ENCODE peak calls at places on chromosomes 3 and 15, in eight cellular contexts. Z is neural crest cell; P is HCEC 1CT; G is HCT116; O is A549; R is heart left ventricle; B is amniotic stem cell; E is activated CD4-positive, alpha-beta T cell treated with anti-CD3 and anti-CD28 coated beads, Interleukin-2, amount 50 U/mL, for 1 hour. C is an unnamed sample.

GRCh38 chr3:146781606-146782005 is 176.5 kb upstream of the PLSCR5 start:
- DNase-seq in Z (no peak), P (peak; percentile 19), G (no peak), O (no peak), R (no peak), B (no peak), E (no peak), C (no peak)

GRCh38 chr15:39747326-39747725 is 35.3 kb downstream of the FSIP1 start:
- DNase-seq in Z (no peak), P (peak; percentile 57), G (no peak), O (no peak), R (no peak), B (peak; percentile 30), E (no peak), C (no peak)

GRCh38 chr3:189664311-189664710 is 33.1 kb downstream of the TP63 start:
- DNase-seq in Z (no peak), P (peak; percentile 95), G (no peak), O (peak; percentile 80), R (no peak), B (peak; percentile 83), E (no peak), C (no peak)

GRCh38 chr3:183587337-183587736 is 31.8 kb upstream of the KLHL6 start:
- DNase-seq in Z (no peak), P (no peak), G (no peak), O (no peak), R (no peak), B (no peak), E (no peak), C (peak; percentile 83)

GRCh38 chr3:120448707-120449650 is 1.8 kb downstream of the FSTL1 start:
- DNase-seq in Z (no peak), P (peak; percentile 87), G (no peak), O (peak; percentile 42), R (peak; percentile 48), B (no peak), E (no peak), C (no peak)

GRCh38 chr3:111749171-111750170 is 109.6 kb upstream of the PHLDB2 start:
- DNase-seq in Z (no peak), P (no peak), G (no peak), O (no peak), R (no peak), B (no peak), E (no peak), C (no peak)

GRCh38 chr3:66236281-66236680 is 15.5 kb downstream of the SLC25A26 start:
- DNase-seq in Z (no peak), P (no peak), G (peak; percentile 2), O (peak; percentile 6), R (no peak), B (no peak), E (no peak), C (peak; percentile 44)

GRCh38 chr15:64979252-64979710 is 10.4 kb downstream of the SPG21 start:
- DNase-seq in Z (no peak), P (no peak), G (no peak), O (no peak), R (no peak), B (no peak), E (no peak), C (no peak)

GRCh38 chr3:8637348-8637747 is 7.2 kb downstream of the SSUH2 start:
- DNase-seq in Z (no peak), P (no peak), G (no peak), O (no peak), R (no peak), B (no peak), E (no peak), C (no peak)

GRCh38 chr15:58182460-58183163 is 44.4 kb downstream of the AQP9 start:
- DNase-seq in Z (peak; percentile 37), P (peak; percentile 46), G (peak; percentile 48), O (peak; percentile 65), R (peak; percentile 35), B (no peak), E (peak; percentile 3), C (peak; percentile 55)

GRCh38 chr15:66171891-66172290 is 81.7 kb downstream of the MEGF11 start:
- DNase-seq in Z (no peak), P (no peak), G (no peak), O (no peak), R (no peak), B (no peak), E (no peak), C (no peak)

GRCh38 chr3:170465935-170466334 is 47.3 kb downstream of the CLDN11 start:
- DNase-seq in Z (no peak), P (no peak), G (no peak), O (peak; percentile 46), R (no peak), B (no peak), E (no peak), C (no peak)

GRCh38 chr3:103410231-103410630 is 975.4 kb downstream of the ZPLD1 start:
- DNase-seq in Z (no peak), P (no peak), G (no peak), O (no peak), R (no peak), B (no peak), E (no peak), C (no peak)

GRCh38 chr15:39752991-39753390 is 29.6 kb downstream of the FSIP1 start:
- DNase-seq in Z (no peak), P (no peak), G (no peak), O (no peak), R (no peak), B (no peak), E (no peak), C (no peak)

GRCh38 chr3:133948996-133949395 is 53.3 kb upstream of the RAB6B start:
- DNase-seq in Z (no peak), P (no peak), G (no peak), O (no peak), R (no peak), B (no peak), E (no peak), C (no peak)

GRCh38 chr15:77659350-77660321 is 26.9 kb upstream of the LINGO1 start:
- DNase-seq in Z (peak; percentile 56), P (peak; percentile 35), G (peak; percentile 34), O (peak; percentile 67), R (peak; percentile 52), B (no peak), E (no peak), C (peak; percentile 49)

GRCh38 chr3:187714404-187714979 is 12.1 kb upstream of the RTP2 start:
- DNase-seq in Z (peak; percentile 71), P (peak; percentile 48), G (peak; percentile 72), O (peak; percentile 65), R (peak; percentile 63), B (peak; percentile 54), E (peak; percentile 65), C (peak; percentile 70)

GRCh38 chr3:128309026-128309425 is 155.7 kb downstream of the EEFSEC start:
- DNase-seq in Z (no peak), P (no peak), G (no peak), O (no peak), R (peak; percentile 70), B (no peak), E (no peak), C (no peak)

GRCh38 chr3:37526511-37526910 is 335.2 kb upstream of the CTDSPL start:
- DNase-seq in Z (no peak), P (no peak), G (no peak), O (no peak), R (peak; percentile 92), B (no peak), E (no peak), C (no peak)

GRCh38 chr3:113895964-113896363 is 51.8 kb upstream of the ZDHHC23 start:
- DNase-seq in Z (no peak), P (no peak), G (no peak), O (no peak), R (no peak), B (no peak), E (no peak), C (no peak)

GRCh38 chr3:109702252-109702651 is 364.9 kb upstream of the DPPA4 start:
- DNase-seq in Z (no peak), P (peak; percentile 11), G (no peak), O (no peak), R (no peak), B (no peak), E (no peak), C (peak; percentile 35)

GRCh38 chr3:86951343-86951742 is 39.6 kb downstream of the VGLL3 start:
- DNase-seq in Z (no peak), P (peak; percentile 83), G (no peak), O (peak; percentile 13), R (no peak), B (peak; percentile 20), E (no peak), C (no peak)

GRCh38 chr3:18369561-18370185 is 55.5 kb downstream of the SATB1 start:
- DNase-seq in Z (no peak), P (no peak), G (no peak), O (no peak), R (no peak), B (no peak), E (no peak), C (no peak)

GRCh38 chr3:101036213-101036618 is 43.0 kb upstream of the ABI3BP start:
- DNase-seq in Z (no peak), P (peak; percentile 98), G (peak; percentile 61), O (peak; percentile 84), R (no peak), B (peak; percentile 76), E (no peak), C (no peak)

C was measured in Kasumi-1.